ENCODE peak calls at places on chromosome 10, in nine cellular contexts. B, N, Q, D, M, K, X, U and F are unnamed samples. For H3K4me1, the result is how much of the 10 kb centered on the place peaks cover.

GRCh38 chr10:102413053-102413705 is 5.4 kb downstream of the PSD start:
- DNase-seq in B (peak), N (peak), Q (no peak), D (no peak), M (no peak), K (no peak), X (peak), U (no peak), F (peak)

GRCh38 chr10:117797286-117797685 is 249.5 kb downstream of the RAB11FIP2 start:
- DNase-seq in B (no peak), N (no peak), Q (no peak), D (no peak), M (no peak), K (no peak), X (no peak), U (no peak), F (no peak)

GRCh38 chr10:120828940-120829339 is 22.2 kb upstream of the WDR11 start:
- DNase-seq in B (no peak), N (no peak), Q (no peak), D (no peak), M (no peak), K (no peak), X (no peak), U (no peak), F (no peak)

GRCh38 chr10:378230-378929 is 243.1 kb downstream of the ZMYND11 start:
- DNase-seq in B (no peak), N (no peak), Q (no peak), D (no peak), M (no peak), K (no peak), X (no peak), U (no peak), F (no peak)

GRCh38 chr10:126907423-126907970 is 2.3 kb downstream of the DOCK1 start:
- DNase-seq in B (no peak), N (peak), Q (no peak), D (no peak), M (no peak), K (no peak), X (peak), U (no peak), F (no peak)

GRCh38 chr10:5565671-5566581 is 41.2 kb downstream of the CALML3 start:
- DNase-seq in B (no peak), N (no peak), Q (peak), D (peak), M (no peak), K (peak), X (no peak), U (no peak), F (no peak)

GRCh38 chr10:30687698-30688213 is 58.2 kb upstream of the LYZL2 start:
- DNase-seq in B (peak), N (peak), Q (peak), D (peak), M (peak), K (peak), X (peak), U (peak), F (peak)

GRCh38 chr10:125258676-125259075 is 98.3 kb upstream of the CTBP2 start:
- DNase-seq in B (no peak), N (no peak), Q (no peak), D (no peak), M (no peak), K (no peak), X (peak), U (no peak), F (peak)

GRCh38 chr10:103493911-103494877 is 689 bp downstream of the NEURL1 start:
- DNase-seq in B (peak), N (no peak), Q (no peak), D (no peak), M (peak), K (no peak), X (no peak), U (no peak), F (peak)

GRCh38 chr10:88793747-88794299 is 8.7 kb upstream of the LIPM start:
- DNase-seq in B (no peak), N (no peak), Q (peak), D (peak), M (no peak), K (peak), X (no peak), U (no peak), F (no peak)

GRCh38 chr10:8050561-8051108 is 3.9 kb upstream of the GATA3 start:
- DNase-seq in B (no peak), N (peak), Q (peak), D (peak), M (peak), K (peak), X (peak), U (no peak), F (no peak)

GRCh38 chr10:107740962-107741690 is 576.6 kb upstream of the SORCS1 start:
- DNase-seq in B (no peak), N (no peak), Q (peak), D (peak), M (no peak), K (peak), X (no peak), U (no peak), F (no peak)

GRCh38 chr10:47311193-47311899 is 10.9 kb upstream of the GDF2 start:
- DNase-seq in B (no peak), N (peak), Q (peak), D (no peak), M (no peak), K (no peak), X (no peak), U (no peak), F (no peak)

GRCh38 chr10:1404236-1404952 is 332.9 kb downstream of the ADARB2 start:
- DNase-seq in B (no peak), N (no peak), Q (no peak), D (no peak), M (no peak), K (no peak), X (no peak), U (no peak), F (no peak)

GRCh38 chr10:100531761-100532160 is 2.1 kb upstream of the NDUFB8 start:
- DNase-seq in B (no peak), N (no peak), Q (no peak), D (no peak), M (no peak), K (no peak), X (no peak), U (no peak), F (no peak)

GRCh38 chr10:30000802-30001571 is 58.4 kb downstream of the JCAD start:
- DNase-seq in B (no peak), N (no peak), Q (peak), D (peak), M (peak), K (peak), X (no peak), U (no peak), F (peak)

GRCh38 chr10:71547841-71548493 is 151.2 kb downstream of the CDH23 start:
- DNase-seq in B (no peak), N (no peak), Q (peak), D (no peak), M (peak), K (peak), X (no peak), U (no peak), F (no peak)

GRCh38 chr10:70729763-70730357 is 55.3 kb downstream of the TBATA start:
- DNase-seq in B (peak), N (no peak), Q (no peak), D (no peak), M (no peak), K (no peak), X (no peak), U (no peak), F (no peak)

GRCh38 chr10:5603848-5604170 is 62.6 kb downstream of the ASB13 start:
- DNase-seq in B (no peak), N (no peak), Q (no peak), D (no peak), M (no peak), K (no peak), X (no peak), U (no peak), F (no peak)

GRCh38 chr10:17394854-17395253 is 59.5 kb downstream of the ST8SIA6 start:
- DNase-seq in B (no peak), N (no peak), Q (no peak), D (no peak), M (no peak), K (no peak), X (no peak), U (no peak), F (no peak)

GRCh38 chr10:69578508-69578991 is 5.3 kb upstream of the NEUROG3 start:
- DNase-seq in B (no peak), N (no peak), Q (no peak), D (peak), M (no peak), K (no peak), X (no peak), U (no peak), F (no peak)

GRCh38 chr10:8331387-8331786 is 276.9 kb downstream of the GATA3 start:
- DNase-seq in B (no peak), N (no peak), Q (no peak), D (no peak), M (no peak), K (no peak), X (no peak), U (no peak), F (peak)

GRCh38 chr10:35613597-35614226 is 8.6 kb downstream of the GJD4 start:
- DNase-seq in B (no peak), N (peak), Q (peak), D (no peak), M (no peak), K (peak), X (no peak), U (no peak), F (peak)

GRCh38 chr10:314381-314780 is 179.1 kb downstream of the ZMYND11 start:
- DNase-seq in B (no peak), N (no peak), Q (no peak), D (no peak), M (no peak), K (no peak), X (peak), U (no peak), F (no peak)

GRCh38 chr10:32911285-32912016 is 46.6 kb downstream of the ITGB1 start:
- DNase-seq in B (no peak), N (no peak), Q (no peak), D (no peak), M (no peak), K (no peak), X (no peak), U (no peak), F (no peak)

GRCh38 chr10:13100349-13101294 is 659 bp downstream of the OPTN start:
- DNase-seq in B (no peak), N (peak), Q (peak), D (peak), M (peak), K (peak), X (peak), U (no peak), F (no peak)

GRCh38 chr10:79413196-79413595 is 32.2 kb downstream of the ZCCHC24 start:
- DNase-seq in B (no peak), N (no peak), Q (peak), D (no peak), M (no peak), K (peak), X (peak), U (no peak), F (no peak)

GRCh38 chr10:131891196-131891928 is 9.4 kb upstream of the PPP2R2D start:
- DNase-seq in B (peak), N (peak), Q (no peak), D (peak), M (peak), K (peak), X (peak), U (no peak), F (peak)

GRCh38 chr10:95382596-95382995 is 91.8 kb upstream of the PDLIM1 start:
- DNase-seq in B (no peak), N (no peak), Q (no peak), D (no peak), M (no peak), K (no peak), X (no peak), U (no peak), F (no peak)

GRCh38 chr10:72563327-72563932 is 62.4 kb downstream of the MICU1 start:
- DNase-seq in B (no peak), N (no peak), Q (no peak), D (peak), M (no peak), K (no peak), X (no peak), U (no peak), F (no peak)

GRCh38 chr10:67779455-67780205 is 58.4 kb downstream of the DNAJC12 start:
- DNase-seq in B (peak), N (peak), Q (peak), D (peak), M (peak), K (peak), X (peak), U (peak), F (peak)

GRCh38 chr10:21496285-21497176 is 29.0 kb downstream of the SKIDA1 start:
- DNase-seq in B (peak), N (peak), Q (peak), D (peak), M (peak), K (peak), X (peak), U (no peak), F (peak)

GRCh38 chr10:63466168-63466935 is 575 bp upstream of the JMJD1C start:
- DNase-seq in B (peak), N (peak), Q (peak), D (no peak), M (peak), K (peak), X (peak), U (peak), F (peak)

GRCh38 chr10:70832852-70833542 is 17.2 kb downstream of the SGPL1 start:
- DNase-seq in B (no peak), N (no peak), Q (peak), D (peak), M (no peak), K (peak), X (no peak), U (no peak), F (no peak)

GRCh38 chr10:112052176-112052575 is 131.4 kb downstream of the GPAM start:
- DNase-seq in B (no peak), N (no peak), Q (no peak), D (no peak), M (no peak), K (no peak), X (peak), U (no peak), F (no peak)

GRCh38 chr10:60238408-60239100 is 151.1 kb downstream of the ANK3 start:
- DNase-seq in B (peak), N (peak), Q (peak), D (peak), M (peak), K (peak), X (peak), U (peak), F (peak)

GRCh38 chr10:4215963-4216575 is 431.1 kb upstream of the KLF6 start:
- DNase-seq in B (no peak), N (no peak), Q (no peak), D (no peak), M (no peak), K (no peak), X (no peak), U (no peak), F (peak)

GRCh38 chr10:88538038-88538437 is 45.1 kb downstream of the RNLS start:
- DNase-seq in B (no peak), N (no peak), Q (peak), D (peak), M (no peak), K (peak), X (no peak), U (no peak), F (no peak)

GRCh38 chr10:44068716-44069482 is 316.0 kb downstream of the CXCL12 start:
- DNase-seq in B (no peak), N (no peak), Q (no peak), D (no peak), M (no peak), K (peak), X (no peak), U (no peak), F (no peak)

GRCh38 chr10:44067432-44067831 is 317.5 kb downstream of the CXCL12 start:
- DNase-seq in B (no peak), N (no peak), Q (no peak), D (no peak), M (no peak), K (no peak), X (no peak), U (no peak), F (no peak)

GRCh38 chr10:44069573-44069972 is 315.3 kb downstream of the CXCL12 start:
- DNase-seq in B (no peak), N (no peak), Q (peak), D (no peak), M (no peak), K (no peak), X (no peak), U (no peak), F (peak)

GRCh38 chr10:44070282-44070681 is 314.6 kb downstream of the CXCL12 start:
- DNase-seq in B (no peak), N (no peak), Q (no peak), D (no peak), M (no peak), K (no peak), X (no peak), U (no peak), F (peak)

GRCh38 chr10:44071479-44071878 is 313.4 kb downstream of the CXCL12 start:
- DNase-seq in B (no peak), N (no peak), Q (peak), D (no peak), M (no peak), K (peak), X (no peak), U (no peak), F (peak)
- H3K4me3 ChIP-seq in B (no peak), N (no peak), Q (no peak), D (no peak), M (no peak), K (no peak), X (no peak), U (no peak), F (no peak)

GRCh38 chr10:31749981-31750850 is 178.4 kb downstream of the ARHGAP12 start:
- DNase-seq in B (peak), N (no peak), Q (no peak), D (no peak), M (peak), K (peak), X (no peak), U (no peak), F (no peak)
- H3K4me2 ChIP-seq in B (peak), N (no peak), Q (no peak), D (no peak), M (no peak), K (no peak), X (no peak), U (no peak), F (no peak)

GRCh38 chr10:124052561-124052960 is 40.8 kb downstream of the CHST15 start:
- DNase-seq in B (no peak), N (no peak), Q (no peak), D (no peak), M (no peak), K (no peak), X (no peak), U (no peak), F (no peak)
- H3K4me1 ChIP-seq in B (under half), N (under half), Q (under half), D (under half), M (under half), K (under half), X (under half), U (under half), F (under half)

GRCh38 chr10:61298194-61298593 is 155.0 kb downstream of the TMEM26 start:
- DNase-seq in B (no peak), N (no peak), Q (no peak), D (no peak), M (no peak), K (no peak), X (no peak), U (no peak), F (no peak)
- H3K4me3 ChIP-seq in B (no peak), N (no peak), Q (no peak), D (no peak), M (no peak), K (no peak), X (no peak), U (no peak), F (no peak)

DNA sequence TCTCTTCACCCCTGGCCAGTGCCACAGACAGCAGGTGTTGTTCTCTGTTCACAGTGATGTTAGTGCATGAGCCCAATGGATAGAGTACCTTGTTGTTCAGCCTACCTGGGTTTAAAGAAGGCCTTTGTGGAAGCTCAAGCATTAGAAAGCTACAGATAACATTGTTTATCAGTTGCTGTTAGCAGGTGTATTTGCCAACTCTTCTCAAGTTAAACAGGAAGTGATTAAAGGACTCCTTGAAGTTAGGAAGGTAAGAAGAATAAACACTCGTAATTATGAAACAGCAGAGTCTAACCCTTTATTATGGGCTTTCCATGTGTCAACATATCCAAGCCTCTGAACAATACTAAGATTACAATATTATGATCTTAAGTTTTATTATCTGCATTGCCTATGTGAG is 25.9 kb downstream of the RGR start:
- DNase-seq in B (no peak), N (no peak), Q (no peak), D (no peak), M (no peak), K (no peak), X (no peak), U (no peak), F (no peak)
- H3K4me2 ChIP-seq in B (no peak), N (no peak), Q (no peak), D (no peak), M (no peak), K (no peak), X (no peak), U (no peak), F (no peak)

GRCh38 chr10:119666709-119667004 is 15.5 kb downstream of the BAG3 start:
- DNase-seq in B (no peak), N (no peak), Q (no peak), D (no peak), M (no peak), K (no peak), X (no peak), U (no peak), F (no peak)
- H3K4me1 ChIP-seq in B (under half), N (half or more), Q (half or more), D (half or more), M (under half), K (half or more), X (under half), U (under half), F (under half)

GRCh38 chr10:15462253-15462885 is 91.3 kb upstream of the FAM171A1 start:
- DNase-seq in B (no peak), N (no peak), Q (no peak), D (no peak), M (no peak), K (peak), X (no peak), U (no peak), F (no peak)
- H3K4me3 ChIP-seq in B (no peak), N (no peak), Q (no peak), D (no peak), M (no peak), K (no peak), X (no peak), U (no peak), F (no peak)

GRCh38 chr10:9922123-9922685 is 1095.5 kb upstream of the CELF2 start:
- DNase-seq in B (no peak), N (no peak), Q (peak), D (no peak), M (no peak), K (peak), X (no peak), U (no peak), F (no peak)

DNA sequence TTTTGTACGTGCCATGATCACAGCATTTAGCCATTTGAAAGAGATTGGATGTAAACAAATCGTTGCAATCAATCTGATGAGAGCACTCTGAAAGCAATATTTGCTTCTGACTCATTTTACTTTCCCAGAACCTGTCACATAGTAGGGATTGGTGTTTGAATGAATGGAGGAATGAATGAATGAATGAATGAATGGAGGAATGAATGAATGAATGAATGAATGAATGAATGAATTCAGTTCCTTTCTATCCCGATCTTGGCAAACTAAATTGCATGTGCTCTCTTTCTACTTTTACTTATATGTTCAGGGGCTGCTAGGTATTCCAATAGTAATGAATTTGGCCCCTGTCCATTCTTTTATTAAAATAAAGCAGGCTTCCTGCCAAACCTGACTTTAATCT is 1091.7 kb upstream of the CELF2 start:
- DNase-seq in B (no peak), N (no peak), Q (no peak), D (no peak), M (no peak), K (no peak), X (no peak), U (no peak), F (no peak)
- H3K4me2 ChIP-seq in B (no peak), N (no peak), Q (no peak), D (no peak), M (no peak), K (no peak), X (no peak), U (no peak), F (no peak)

GRCh38 chr10:52450743-52451142 is 136.7 kb downstream of the DKK1 start:
- DNase-seq in B (no peak), N (no peak), Q (no peak), D (no peak), M (no peak), K (no peak), X (no peak), U (no peak), F (no peak)
- H3K4me1 ChIP-seq in B (under half), N (half or more), Q (under half), D (half or more), M (under half), K (under half), X (under half), U (half or more), F (under half)